ENCODE peak calls at places on chromosomes 6 and 20, in five cellular contexts. M is adipocyte; A is CD8-positive, alpha-beta memory T cell; O is CD4-positive, CD25-positive, alpha-beta regulatory T cell; P is WERI-Rb-1. W is an unnamed sample.
A peak's percentile ranks its signal among the peaks of the same experiment; 100 is the strongest.

GRCh38 chr20:57310821-57311514 is 18.6 kb upstream of the SPO11 start:
- DNase-seq in M (no peak), A (no peak), O (no peak), P (no peak), W (no peak)

GRCh38 chr6:144675231-144675861 is 390.2 kb downstream of the UTRN start:
- DNase-seq in M (peak; percentile 53), A (peak; percentile 4), O (no peak), P (no peak), W (peak; percentile 16)

GRCh38 chr6:125191916-125192609 is 38.5 kb downstream of the TPD52L1 start:
- DNase-seq in M (peak; percentile 86), A (peak; percentile 34), O (peak; percentile 40), P (peak; percentile 64), W (peak; percentile 13)

GRCh38 chr6:33277663-33278391 is 904 bp downstream of the B3GALT4 start:
- DNase-seq in M (no peak), A (peak; percentile 30), O (peak; percentile 30), P (peak; percentile 69), W (no peak)

GRCh38 chr6:22826961-22827360 is 257.6 kb downstream of the HDGFL1 start:
- DNase-seq in M (peak; percentile 1), A (no peak), O (no peak), P (no peak), W (no peak)

GRCh38 chr20:44104807-44105517 is 82.0 kb downstream of the JPH2 start:
- DNase-seq in M (peak; percentile 65), A (no peak), O (no peak), P (no peak), W (no peak)

GRCh38 chr6:1514078-1514477 is 95.6 kb upstream of the FOXC1 start:
- DNase-seq in M (no peak), A (no peak), O (no peak), P (no peak), W (no peak)

GRCh38 chr6:149248688-149249369 is 68.7 kb upstream of the TAB2 start:
- DNase-seq in M (no peak), A (no peak), O (peak; percentile 28), P (no peak), W (no peak)

GRCh38 chr6:394641-395289 is 3.2 kb downstream of the IRF4 start:
- DNase-seq in M (no peak), A (no peak), O (no peak), P (no peak), W (no peak)

GRCh38 chr20:58420798-58421496 is 31.9 kb downstream of the VAPB start:
- DNase-seq in M (peak; percentile 42), A (no peak), O (no peak), P (no peak), W (no peak)

GRCh38 chr20:49028684-49029083 is 17.4 kb upstream of the CSE1L start:
- DNase-seq in M (peak; percentile 36), A (no peak), O (no peak), P (no peak), W (no peak)

GRCh38 chr20:32456869-32457421 is 98.8 kb downstream of the ASXL1 start:
- DNase-seq in M (peak; percentile 81), A (no peak), O (no peak), P (peak; percentile 91), W (no peak)

GRCh38 chr6:46734867-46735719 is at the start of gene PLA2G7:
- DNase-seq in M (peak; percentile 36), A (no peak), O (no peak), P (peak; percentile 59), W (no peak)

GRCh38 chr6:33205172-33206026 is 944 bp downstream of the HSD17B8 start:
- DNase-seq in M (no peak), A (no peak), O (no peak), P (peak; percentile 89), W (no peak)

GRCh38 chr20:44973053-44973452 is 6.7 kb downstream of the STK4 start:
- DNase-seq in M (peak; percentile 17), A (no peak), O (no peak), P (no peak), W (no peak)

DNA sequence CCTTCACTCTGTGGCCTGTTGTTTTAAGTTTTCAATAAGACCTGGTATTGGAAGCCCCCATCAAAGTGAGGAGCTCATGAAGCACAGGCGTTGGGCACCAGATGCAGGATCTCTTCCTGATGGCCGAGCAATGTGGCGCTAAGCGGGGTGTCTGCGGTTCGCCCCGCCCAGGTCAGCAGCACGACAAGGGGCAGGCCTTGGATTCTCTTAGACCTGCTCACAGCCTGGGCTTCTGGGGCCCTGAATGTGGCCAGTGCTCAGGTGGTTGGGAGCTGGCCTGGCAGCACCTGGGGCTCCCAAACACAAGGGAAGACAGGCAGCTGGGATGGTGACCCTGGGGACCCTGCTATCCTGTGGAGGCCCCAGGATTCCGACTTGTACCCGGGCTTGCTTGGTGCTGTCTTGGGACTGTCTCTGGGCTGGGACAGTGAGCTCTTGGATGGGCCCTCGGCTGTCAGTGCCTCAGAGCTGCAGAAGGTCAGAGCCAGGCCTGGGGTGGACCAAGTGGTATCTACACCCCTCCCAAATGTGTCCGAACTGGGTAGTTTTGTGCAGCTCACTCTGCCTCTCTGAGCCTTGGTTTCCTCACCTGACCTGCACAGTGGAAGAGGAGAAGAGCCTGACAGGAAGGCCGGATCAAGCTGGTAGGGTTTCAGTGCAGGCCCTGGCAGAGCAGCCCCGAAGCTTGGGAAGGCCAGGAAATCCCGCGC is 69.1 kb downstream of the PHACTR3 start:
- DNase-seq in M (no peak), A (no peak), O (no peak), P (no peak), W (no peak)
- H3K9me3 ChIP-seq in M (no peaks in the 10 kb centered on the region), A (no peaks in the 10 kb centered on the region), O (no peaks in the 10 kb centered on the region), P (no peaks in the 10 kb centered on the region), W (no peaks in the 10 kb centered on the region)

DNA sequence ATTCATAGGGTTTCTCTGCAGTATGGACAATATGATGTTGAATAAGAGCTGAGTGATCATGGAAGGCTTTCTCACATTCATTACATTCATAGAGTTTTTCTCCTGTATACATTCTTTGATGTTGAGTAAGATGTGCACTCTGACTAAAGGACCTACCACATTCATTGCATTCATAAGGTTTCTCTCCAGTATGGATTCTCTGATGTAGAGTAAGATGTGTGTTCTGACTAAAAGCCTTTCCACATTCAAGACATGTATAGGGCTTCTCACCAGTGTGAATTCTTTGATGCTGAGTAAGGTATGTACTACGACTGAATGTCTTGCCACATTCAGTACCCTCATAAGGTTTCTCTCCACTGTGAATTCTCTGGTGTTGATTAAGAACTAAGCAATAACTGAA is 29.3 kb upstream of the ZNF391 start:
- DNase-seq in M (no peak), A (no peak), O (no peak), P (no peak), W (no peak)
- H3K9me3 ChIP-seq in M (peaks cover 53% of the 10 kb centered on the region), A (peaks cover 30% of the 10 kb centered on the region), O (peaks cover 47% of the 10 kb centered on the region), P (peaks cover 13% of the 10 kb centered on the region), W (peaks cover 10% of the 10 kb centered on the region)

GRCh38 chr6:168201799-168202198 is 117.8 kb downstream of the DACT2 start:
- DNase-seq in M (no peak), A (no peak), O (no peak), P (no peak), W (no peak)

GRCh38 chr6:168197636-168198301 is 118.8 kb upstream of the FRMD1 start:
- DNase-seq in M (no peak), A (no peak), O (no peak), P (no peak), W (no peak)

GRCh38 chr6:168198302-168199180 is 119.5 kb upstream of the FRMD1 start:
- DNase-seq in M (no peak), A (no peak), O (no peak), P (no peak), W (no peak)

GRCh38 chr6:168201383-168201782 is 118.2 kb downstream of the DACT2 start:
- DNase-seq in M (no peak), A (no peak), O (no peak), P (peak; percentile 53), W (no peak)

DNA sequence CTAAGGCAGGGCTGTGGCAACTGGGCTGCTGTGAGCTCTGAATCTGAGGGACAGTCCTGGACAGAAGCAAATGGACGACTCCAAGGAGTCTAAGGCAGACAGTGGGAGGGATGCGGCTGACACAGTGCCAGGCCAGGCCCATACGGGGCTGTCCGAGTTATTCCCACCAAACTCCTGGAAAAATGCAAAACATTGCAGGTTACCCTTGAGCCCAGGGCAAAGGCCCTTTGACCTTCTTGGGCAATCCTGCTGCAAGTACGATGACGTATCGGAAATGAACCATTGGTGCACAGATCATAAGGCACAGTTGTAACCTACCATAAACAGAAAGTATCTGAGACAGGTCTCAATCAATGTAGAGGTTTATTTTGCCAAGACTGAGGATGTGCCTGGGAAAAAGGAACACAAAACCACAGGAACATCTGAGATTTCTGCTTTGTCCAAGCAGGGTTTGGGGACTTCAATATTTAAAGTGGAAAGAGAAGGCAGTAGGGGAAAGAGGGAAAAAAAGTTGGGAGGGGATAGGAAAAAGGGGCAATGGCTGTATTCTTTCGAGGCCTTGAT is 118.9 kb downstream of the DACT2 start:
- DNase-seq in M (no peak), A (no peak), O (no peak), P (no peak), W (no peak)
- H3K9me3 ChIP-seq in M (no peaks in the 10 kb centered on the region), A (no peaks in the 10 kb centered on the region), O (no peaks in the 10 kb centered on the region), P (peaks cover 4% of the 10 kb centered on the region), W (no peaks in the 10 kb centered on the region)

DNA sequence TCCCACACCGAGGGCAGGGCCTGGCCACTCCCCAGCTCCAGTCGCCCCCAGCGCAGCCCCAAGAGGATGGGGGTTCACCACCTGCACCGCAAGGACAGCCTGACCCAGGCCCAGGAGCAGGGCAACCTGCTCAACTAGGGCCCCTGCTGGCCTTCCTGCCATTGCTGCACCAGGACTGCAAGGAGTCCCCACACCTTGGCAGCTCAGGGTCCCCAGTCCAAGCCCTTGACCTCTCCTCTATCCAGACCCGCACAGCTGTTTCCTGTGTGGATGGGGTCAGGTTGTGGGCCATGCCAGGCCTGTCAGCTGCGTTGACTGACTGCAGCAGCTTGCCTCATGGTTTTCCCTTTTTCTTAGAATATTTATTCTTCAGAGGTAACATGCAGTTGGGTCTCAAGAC is 4.4 kb downstream of the LRRC73 start:
- DNase-seq in M (no peak), A (no peak), O (no peak), P (no peak), W (no peak)
- H3K9me3 ChIP-seq in M (no peaks in the 10 kb centered on the region), A (no peaks in the 10 kb centered on the region), O (no peaks in the 10 kb centered on the region), P (no peaks in the 10 kb centered on the region), W (no peaks in the 10 kb centered on the region)

GRCh38 chr20:60283281-60283680 is 325.1 kb downstream of the CDH26 start:
- DNase-seq in M (no peak), A (no peak), O (no peak), P (no peak), W (no peak)
- H3K9me3 ChIP-seq in M (peaks cover 15% of the 10 kb centered on the region), A (no peaks in the 10 kb centered on the region), O (peaks cover 13% of the 10 kb centered on the region), P (peaks cover 17% of the 10 kb centered on the region), W (no peaks in the 10 kb centered on the region)

DNA sequence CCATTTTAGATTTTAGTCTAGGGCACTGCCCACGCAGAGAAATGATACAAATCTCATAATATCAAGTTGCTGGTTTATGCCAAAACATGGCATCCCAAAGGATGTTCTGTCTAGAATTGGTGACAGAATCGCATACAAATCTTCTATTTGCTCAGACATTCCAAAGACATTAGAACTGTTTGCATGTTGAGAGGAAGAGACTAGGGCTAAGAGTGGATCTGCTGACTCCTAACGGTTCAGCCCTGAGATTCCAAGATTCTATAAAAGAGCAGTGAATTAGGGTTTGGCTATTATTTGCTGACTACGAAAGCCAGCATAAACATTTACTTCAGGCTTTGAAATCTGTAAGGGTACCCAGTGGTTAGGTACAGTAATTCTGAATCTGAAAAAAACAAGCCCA is 3.6 kb downstream of the EPB41L2 start:
- DNase-seq in M (peak; percentile 65), A (no peak), O (no peak), P (no peak), W (no peak)
- H3K9me3 ChIP-seq in M (peaks cover 12% of the 10 kb centered on the region), A (peaks cover 13% of the 10 kb centered on the region), O (peaks cover 15% of the 10 kb centered on the region), P (peaks cover 5% of the 10 kb centered on the region), W (peaks cover 5% of the 10 kb centered on the region)

GRCh38 chr6:10658910-10659696 is 35.3 kb downstream of the C6orf52 start:
- DNase-seq in M (no peak), A (no peak), O (no peak), P (peak; percentile 51), W (no peak)
- H3K9me3 ChIP-seq in M (no peaks in the 10 kb centered on the region), A (no peaks in the 10 kb centered on the region), O (no peaks in the 10 kb centered on the region), P (peaks cover 7% of the 10 kb centered on the region), W (no peaks in the 10 kb centered on the region)

W was measured in T-helper 17 cell.